ENCODE peak calls at places on chromosomes 7 and 10, in five cellular contexts. R is activated naive CD8-positive, alpha-beta T cell treated with anti-CD3 and anti-CD28 coated beads, Interleukin-2, amount 50 U/mL, for 24 hours; D is endothelial cell; H is SK-N-DZ; T is NCI-H1048. M is an unnamed sample.

GRCh38 chr10:47359101-47359500 is 10.9 kb downstream of the RBP3 start:
- DNase-seq in R (no peak), T (no peak), H (no peak), D (no peak), M (no peak)

GRCh38 chr7:83646027-83646426 is 2.9 kb downstream of the SEMA3E start:
- DNase-seq in H (no peak), T (no peak), D (no peak), R (no peak), M (no peak)

GRCh38 chr7:1200045-1200444 is 32.6 kb upstream of the UNCX start:
- DNase-seq in T (no peak), R (no peak), D (no peak), H (no peak), M (no peak)

GRCh38 chr7:152351168-152351567 is 84.6 kb downstream of the KMT2C start:
- DNase-seq in R (no peak), H (no peak), D (no peak), T (no peak), M (no peak)

GRCh38 chr10:60555710-60556109 is 166.0 kb upstream of the ANK3 start:
- DNase-seq in T (no peak), D (no peak), R (no peak), H (no peak), M (no peak)

GRCh38 chr7:73952266-73952665 is 75.7 kb upstream of the ELN start:
- DNase-seq in H (no peak), T (no peak), R (no peak), D (no peak), M (no peak)

GRCh38 chr10:4839353-4839752 is 13.3 kb downstream of the AKR1E2 start:
- DNase-seq in T (no peak), H (no peak), D (no peak), R (no peak), M (no peak)

GRCh38 chr7:86644282-86645173 is 819 bp downstream of the GRM3 start:
- DNase-seq in H (peak), R (no peak), T (no peak), D (peak), M (no peak)